ENCODE peak calls at places on chromosomes 2 and 18, in seven cellular contexts. U is GM12878, Z is HepG2, E is HCT116, S is SK-N-SH, J is GM23338, T is K562. Y is an unnamed sample. For H3K27me3, the result is how much of the 10 kb centered on the place peaks cover.

GRCh38 chr2:150588210-150588870 is 100.9 kb upstream of the RND3 start:
- DNase-seq in U (no peak), S (no peak), J (no peak), Z (no peak), E (no peak), T (no peak), Y (no peak)

GRCh38 chr2:200466703-200467418 is 43.0 kb downstream of the KCTD18 start:
- DNase-seq in T (no peak), S (no peak), J (no peak), E (no peak), Z (no peak), U (no peak), Y (no peak)

GRCh38 chr2:85887566-85888019 is 1.2 kb downstream of the ST3GAL5 start:
- DNase-seq in J (no peak), S (peak), E (no peak), U (no peak), T (peak), Z (no peak), Y (no peak)

GRCh38 chr2:10478916-10479315 is 30.8 kb upstream of the ODC1 start:
- DNase-seq in E (no peak), U (no peak), Z (no peak), S (no peak), T (no peak), J (no peak), Y (no peak)

GRCh38 chr2:15780912-15781574 is 159.3 kb upstream of the MYCN start:
- DNase-seq in Z (no peak), U (no peak), T (peak), E (no peak), S (no peak), J (peak), Y (no peak)

GRCh38 chr2:45311559-45311958 is 299.5 kb downstream of the SRBD1 start:
- DNase-seq in S (no peak), U (no peak), E (no peak), T (no peak), J (no peak), Z (no peak), Y (no peak)

GRCh38 chr2:96642564-96643350 is at the start of gene FER1L5:
- DNase-seq in U (no peak), J (peak), T (peak), S (peak), E (peak), Z (no peak), Y (no peak)

GRCh38 chr2:156333274-156333950 is 891 bp upstream of the NR4A2 start:
- DNase-seq in T (peak), J (no peak), Z (no peak), U (no peak), E (no peak), S (no peak), Y (no peak)

GRCh38 chr2:109234355-109234754 is 105.3 kb downstream of the SH3RF3 start:
- DNase-seq in Z (no peak), T (no peak), S (no peak), E (no peak), J (no peak), U (no peak), Y (no peak)

GRCh38 chr2:121151311-121152109 is 133.5 kb downstream of the TFCP2L1 start:
- DNase-seq in E (no peak), Z (no peak), U (no peak), J (no peak), S (no peak), T (no peak), Y (no peak)

GRCh38 chr2:143473206-143473605 is 344.0 kb downstream of the ARHGAP15 start:
- DNase-seq in U (no peak), E (no peak), S (no peak), T (no peak), J (no peak), Z (no peak), Y (no peak)

GRCh38 chr2:150491943-150492342 is 4.5 kb upstream of the RND3 start:
- DNase-seq in Z (no peak), T (no peak), E (no peak), S (no peak), U (no peak), J (no peak), Y (no peak)

GRCh38 chr18:56330381-56331115 is 307.8 kb downstream of the TXNL1 start:
- DNase-seq in J (no peak), U (no peak), T (no peak), S (no peak), Z (no peak), E (no peak), Y (no peak)

GRCh38 chr2:16225545-16225944 is 285.2 kb downstream of the MYCN start:
- DNase-seq in E (no peak), Z (no peak), T (no peak), U (no peak), S (no peak), J (no peak), Y (no peak)

GRCh38 chr2:96839288-96839874 is 4.4 kb downstream of the ANKRD23 start:
- DNase-seq in E (no peak), Z (no peak), S (no peak), J (peak), T (no peak), U (no peak), Y (no peak)

GRCh38 chr2:168698959-168699358 is 103.5 kb upstream of the NOSTRIN start:
- DNase-seq in T (no peak), J (no peak), S (no peak), Z (no peak), E (no peak), U (no peak), Y (no peak)

GRCh38 chr2:42585779-42586178 is 17.3 kb downstream of the MTA3 start:
- DNase-seq in T (no peak), Z (peak), J (no peak), E (no peak), U (no peak), S (no peak), Y (no peak)

GRCh38 chr2:108267117-108267516 is 21.6 kb upstream of the SULT1C2 start:
- DNase-seq in S (no peak), U (no peak), T (no peak), Z (no peak), J (no peak), E (no peak), Y (no peak)

GRCh38 chr18:47331051-47331450 is 79.6 kb upstream of the SKOR2 start:
- DNase-seq in T (no peak), Z (no peak), E (no peak), J (no peak), S (peak), U (no peak), Y (no peak)

GRCh38 chr18:12403601-12404506 is 3.9 kb upstream of the PRELID3A start:
- DNase-seq in T (peak), J (no peak), U (no peak), Z (no peak), S (no peak), E (peak), Y (no peak)

GRCh38 chr2:200659410-200659809 is 73.6 kb downstream of the AOX1 start:
- DNase-seq in S (no peak), E (peak), J (no peak), T (no peak), Z (no peak), U (no peak), Y (no peak)

GRCh38 chr2:18545384-18545783 is 15.1 kb downstream of the RDH14 start:
- DNase-seq in J (no peak), Z (no peak), U (no peak), S (no peak), E (no peak), T (no peak), Y (no peak)

GRCh38 chr2:1173528-1173927 is 222.9 kb downstream of the SNTG2 start:
- DNase-seq in U (no peak), S (no peak), E (no peak), T (no peak), Z (no peak), J (peak), Y (no peak)

GRCh38 chr2:205712508-205712907 is 30.2 kb downstream of the NRP2 start:
- DNase-seq in S (no peak), Z (no peak), T (no peak), J (no peak), U (no peak), E (no peak), Y (no peak)

GRCh38 chr2:5921081-5921642 is 229.0 kb downstream of the SOX11 start:
- DNase-seq in J (no peak), E (no peak), T (no peak), U (no peak), S (peak), Z (peak), Y (no peak)

GRCh38 chr2:5696351-5696740 is 4.2 kb downstream of the SOX11 start:
- DNase-seq in S (peak), U (no peak), T (no peak), J (peak), E (no peak), Z (no peak), Y (no peak)

GRCh38 chr2:163200726-163201125 is 362.2 kb upstream of the KCNH7 start:
- DNase-seq in S (no peak), E (no peak), U (no peak), J (no peak), T (no peak), Z (no peak), Y (no peak)

GRCh38 chr2:12675352-12675795 is 41.4 kb upstream of the TRIB2 start:
- DNase-seq in T (peak), U (no peak), S (no peak), Z (no peak), E (no peak), J (no peak), Y (no peak)

GRCh38 chr2:33219850-33220275 is 256.6 kb upstream of the RASGRP3 start:
- DNase-seq in J (no peak), S (no peak), U (no peak), E (no peak), T (no peak), Z (no peak), Y (no peak)

GRCh38 chr2:110955045-110955444 is 165.7 kb upstream of the BCL2L11 start:
- DNase-seq in U (no peak), T (no peak), S (no peak), Z (no peak), J (no peak), E (no peak), Y (no peak)

GRCh38 chr2:159684796-159685195 is 27.5 kb upstream of the MARCHF7 start:
- DNase-seq in Z (no peak), U (no peak), J (no peak), E (peak), T (no peak), S (no peak), Y (no peak)

GRCh38 chr2:178951266-178952006 is 98.5 kb downstream of the CCDC141 start:
- DNase-seq in U (no peak), S (no peak), Z (no peak), T (no peak), E (no peak), J (no peak), Y (no peak)

GRCh38 chr2:66170681-66171234 is 264.2 kb upstream of the MEIS1 start:
- DNase-seq in U (no peak), E (no peak), S (no peak), Z (no peak), T (no peak), J (no peak), Y (no peak)

GRCh38 chr18:48896875-48897511 is 53.8 kb downstream of the SMAD7 start:
- DNase-seq in T (peak), J (peak), Z (peak), S (no peak), U (peak), E (no peak), Y (no peak)

GRCh38 chr2:120914839-120915521 is 179.3 kb downstream of the GLI2 start:
- DNase-seq in J (no peak), S (no peak), U (no peak), T (peak), E (no peak), Z (peak), Y (no peak)

GRCh38 chr2:230714122-230714453 is 1.4 kb downstream of the CAB39 start:
- DNase-seq in E (no peak), U (no peak), Z (peak), S (no peak), J (peak), T (peak), Y (no peak)

GRCh38 chr2:122543815-122544214 is 788.4 kb downstream of the TSN start:
- DNase-seq in E (no peak), U (no peak), S (no peak), Z (no peak), T (no peak), J (no peak), Y (no peak)

GRCh38 chr2:238247841-238248440 is 8.1 kb upstream of the HES6 start:
- DNase-seq in E (no peak), T (no peak), S (no peak), Z (no peak), U (no peak), J (no peak), Y (no peak)

GRCh38 chr2:54520687-54521086 is 64.6 kb downstream of the SPTBN1 start:
- DNase-seq in Z (no peak), E (no peak), S (no peak), J (no peak), T (no peak), U (no peak), Y (no peak)

GRCh38 chr2:218982312-218983262 is 2.4 kb downstream of the FEV start:
- DNase-seq in E (no peak), S (peak), U (no peak), Z (no peak), T (no peak), J (peak), Y (no peak)
- H3K27me3 ChIP-seq in E (under half), S (under half), U (under half), Z (half or more), T (under half), J (half or more), Y (under half)

GRCh38 chr2:74894261-74895030 is 60.5 kb downstream of the HK2 start:
- DNase-seq in T (no peak), Z (no peak), E (no peak), J (no peak), U (no peak), S (no peak), Y (no peak)
- H3K27ac ChIP-seq in T (no peak), Z (no peak), E (no peak), J (no peak), U (no peak), S (peak), Y (no peak)

GRCh38 chr2:232854082-232854481 is 16.0 kb upstream of the SNORC start:
- DNase-seq in S (no peak), E (peak), Z (no peak), U (no peak), J (no peak), T (peak), Y (no peak)
- TF ChIP-seq REST in S (no peak), E (no peak), Z (no peak), U (no peak), J (no peak), T (no peak), Y (no peak)

GRCh38 chr2:216721141-216721540 is 25.8 kb upstream of the IGFBP5 start:
- DNase-seq in E (no peak), J (no peak), Z (no peak), T (no peak), U (no peak), S (no peak), Y (no peak)
- H3K27me3 ChIP-seq in E (under half), J (under half), Z (under half), T (under half), U (under half), S (under half), Y (under half)

DNA sequence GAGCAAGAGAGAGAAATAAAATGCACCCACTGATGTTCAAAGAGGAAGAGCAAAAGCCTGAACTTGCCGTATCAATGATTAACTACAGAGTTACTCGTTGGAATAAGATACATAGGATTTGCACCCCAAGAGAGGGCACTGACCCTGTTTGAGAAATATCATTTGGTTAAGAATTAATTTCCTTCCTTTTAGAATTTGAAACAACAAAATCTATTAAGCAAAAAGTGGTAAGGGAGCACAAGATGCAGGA is 21.6 kb upstream of the HNMT start:
- DNase-seq in U (no peak), Z (peak), E (no peak), J (no peak), T (no peak), S (no peak), Y (no peak)
- H3K27ac ChIP-seq in U (no peak), Z (peak), E (no peak), J (no peak), T (no peak), S (no peak), Y (no peak)

DNA sequence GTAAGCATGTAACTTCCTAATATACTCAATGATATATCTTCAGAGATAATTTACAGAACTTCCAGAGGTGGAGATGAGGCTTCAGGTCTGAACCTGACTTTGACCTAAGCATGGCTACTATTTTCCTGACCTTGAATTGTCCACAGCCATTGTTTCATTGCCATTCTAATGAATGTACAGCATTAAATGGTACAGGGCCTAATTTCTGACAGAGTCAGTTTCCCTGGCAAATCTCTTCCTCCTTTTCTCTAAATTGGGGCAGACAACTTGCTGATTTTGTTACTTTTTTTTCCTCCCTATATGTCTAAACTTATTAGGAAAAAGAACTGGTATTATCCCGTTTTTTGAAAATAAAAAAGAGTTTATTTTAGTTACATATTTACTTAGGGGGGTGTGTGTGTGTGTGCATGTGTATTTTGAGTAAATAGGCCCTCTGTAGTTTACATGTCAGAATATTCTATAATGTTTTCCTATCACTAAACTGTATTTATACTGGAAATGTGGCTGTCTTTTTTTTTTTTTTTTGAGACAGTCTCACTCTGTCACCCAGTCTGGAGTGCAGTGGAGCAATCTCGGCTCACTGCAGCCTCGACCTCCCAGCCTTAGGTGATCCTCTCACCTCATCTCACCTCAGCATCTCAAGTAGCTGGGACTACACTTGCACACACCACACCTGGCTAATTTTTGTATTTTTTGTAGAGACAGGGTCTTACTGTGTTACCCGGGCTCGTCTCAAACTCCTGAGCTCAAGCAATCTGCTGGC is 43.3 kb upstream of the SCN9A start:
- DNase-seq in J (no peak), E (no peak), U (no peak), T (no peak), Z (no peak), S (no peak), Y (no peak)
- TF ChIP-seq REST in J (no peak), E (no peak), U (no peak), T (no peak), Z (no peak), S (no peak), Y (no peak)

DNA sequence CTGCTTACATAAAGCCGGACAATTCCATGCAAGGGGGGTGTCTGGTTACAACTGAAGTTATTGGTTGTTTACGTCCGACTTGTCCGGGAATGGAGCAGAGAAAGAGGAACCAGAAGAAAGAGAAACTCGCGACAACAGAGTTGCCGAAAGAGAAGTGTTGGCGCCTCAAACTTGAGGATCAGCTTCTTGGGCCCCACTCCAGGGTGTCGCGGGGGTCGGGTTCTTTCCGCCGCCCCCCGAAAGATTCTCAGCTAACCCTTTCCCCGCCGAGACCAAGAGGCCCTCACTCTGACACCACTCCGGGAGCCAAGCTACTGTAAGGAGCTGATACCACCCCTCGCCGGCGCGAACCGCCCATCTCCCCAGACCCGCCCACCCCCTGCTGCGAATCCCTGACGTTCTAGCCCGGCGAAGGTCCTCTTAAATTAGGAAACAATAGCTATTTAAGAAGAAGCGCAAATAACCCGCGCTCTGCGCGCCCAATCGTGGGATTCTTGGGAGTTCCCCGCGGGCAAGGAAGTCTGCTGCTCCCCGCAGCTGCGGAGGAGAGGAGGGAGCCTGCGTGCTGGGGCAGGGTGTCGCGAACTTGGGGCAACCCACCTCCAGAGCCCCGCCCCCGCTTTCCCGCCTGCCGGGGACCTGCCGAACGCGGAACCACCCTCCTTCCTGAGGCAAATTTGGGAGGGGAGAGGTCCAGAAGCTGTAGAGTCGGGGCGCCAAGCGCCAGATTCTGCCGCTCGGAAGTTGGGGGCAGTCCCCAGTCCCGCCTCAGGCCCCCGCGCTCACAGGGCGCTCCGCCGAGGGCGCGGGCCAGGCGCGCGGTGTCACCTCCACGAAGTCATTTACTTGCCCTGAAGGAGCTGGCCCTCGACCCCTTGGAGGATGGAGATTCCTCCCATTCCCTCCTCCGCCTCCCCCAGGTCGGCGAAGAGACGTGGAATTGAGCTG is 8.5 kb upstream of the SP9 start:
- DNase-seq in Z (no peak), E (no peak), T (peak), J (peak), U (no peak), S (no peak), Y (no peak)
- H3K27me3 ChIP-seq in Z (half or more), E (under half), T (under half), J (half or more), U (under half), S (half or more), Y (under half)

DNA sequence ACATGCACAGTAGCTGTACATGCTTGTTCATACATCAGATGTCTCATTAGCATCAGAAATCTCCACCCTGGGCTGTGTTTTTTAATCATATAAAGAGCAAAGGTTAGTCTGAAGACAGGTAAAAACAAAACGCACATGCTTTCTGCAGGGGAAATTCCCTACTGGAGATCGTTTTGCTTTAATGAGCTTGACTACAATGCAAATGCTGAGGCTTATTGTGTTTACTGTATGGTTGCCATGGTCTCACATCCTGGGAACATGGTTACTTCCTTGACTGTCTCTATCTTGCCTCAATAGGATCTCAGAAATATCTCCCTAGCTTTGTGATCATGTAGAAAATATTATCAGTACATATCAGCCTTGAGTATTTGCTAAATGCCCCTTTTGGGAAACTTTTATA is 336.5 kb upstream of the TFPI start:
- DNase-seq in J (peak), E (no peak), Z (no peak), T (no peak), S (no peak), U (no peak), Y (no peak)
- H3K27ac ChIP-seq in J (no peak), E (no peak), Z (no peak), T (no peak), S (no peak), U (no peak), Y (no peak)